ENCODE peak calls at places on chromosomes 1 and 21, in seven cellular contexts. E is CD8-positive, alpha-beta T cell; N is retinal pigment epithelial cell; Y is psoas muscle; L is osteocyte; S is mesothelial cell of epicardium; K is NB4. X is an unnamed sample.

GRCh38 chr21:30882907-30883597 is 1.7 kb upstream of the KRTAP11-1 start:
- DNase-seq in S (no peak), K (no peak), N (no peak), L (no peak), Y (no peak), E (no peak), X (no peak)

GRCh38 chr1:59162665-59163064 is 134.2 kb upstream of the FGGY start:
- DNase-seq in E (no peak), Y (no peak), S (no peak), K (no peak), N (no peak), L (no peak), X (no peak)

GRCh38 chr1:180773210-180773865 is 139.4 kb upstream of the KIAA1614 start:
- DNase-seq in K (no peak), E (no peak), N (no peak), S (no peak), L (no peak), Y (no peak), X (no peak)

GRCh38 chr1:245687636-245688535 is 533.1 kb downstream of the KIF26B start:
- DNase-seq in S (no peak), N (no peak), Y (no peak), L (no peak), E (no peak), K (peak; percentile 21), X (no peak)

GRCh38 chr1:223312705-223313414 is 51.1 kb downstream of the SUSD4 start:
- DNase-seq in L (no peak), K (no peak), S (no peak), E (no peak), N (no peak), Y (no peak), X (no peak)

GRCh38 chr1:171743014-171743870 is 1.4 kb upstream of the VAMP4 start:
- DNase-seq in L (no peak), E (no peak), N (no peak), S (no peak), K (no peak), Y (no peak), X (no peak)

GRCh38 chr1:222004784-222005183 is 262.9 kb upstream of the DUSP10 start:
- DNase-seq in S (no peak), Y (no peak), K (no peak), N (no peak), E (no peak), L (no peak), X (no peak)

GRCh38 chr1:12161662-12162458 is 4.9 kb upstream of the TNFRSF1B start:
- DNase-seq in S (no peak), E (peak; percentile 62), N (peak; percentile 32), L (no peak), Y (peak; percentile 91), K (peak; percentile 96), X (peak; percentile 86)

GRCh38 chr21:44911384-44912157 is 9.1 kb downstream of the ITGB2 start:
- DNase-seq in Y (peak; percentile 79), N (no peak), S (no peak), K (no peak), L (no peak), E (peak; percentile 47), X (peak; percentile 58)

GRCh38 chr1:40361637-40362036 is 11.9 kb upstream of the SMAP2 start:
- DNase-seq in N (no peak), E (no peak), K (no peak), Y (no peak), S (no peak), L (no peak), X (no peak)

GRCh38 chr1:40360631-40361030 is 12.9 kb upstream of the SMAP2 start:
- DNase-seq in S (no peak), Y (no peak), L (no peak), N (no peak), E (no peak), K (no peak), X (no peak)

GRCh38 chr1:40362199-40362598 is 11.3 kb upstream of the SMAP2 start:
- DNase-seq in K (no peak), Y (no peak), S (no peak), N (no peak), E (no peak), L (no peak), X (no peak)

GRCh38 chr1:40362699-40363098 is 10.8 kb upstream of the SMAP2 start:
- DNase-seq in S (no peak), N (no peak), Y (no peak), K (no peak), E (no peak), L (no peak), X (no peak)

DNA sequence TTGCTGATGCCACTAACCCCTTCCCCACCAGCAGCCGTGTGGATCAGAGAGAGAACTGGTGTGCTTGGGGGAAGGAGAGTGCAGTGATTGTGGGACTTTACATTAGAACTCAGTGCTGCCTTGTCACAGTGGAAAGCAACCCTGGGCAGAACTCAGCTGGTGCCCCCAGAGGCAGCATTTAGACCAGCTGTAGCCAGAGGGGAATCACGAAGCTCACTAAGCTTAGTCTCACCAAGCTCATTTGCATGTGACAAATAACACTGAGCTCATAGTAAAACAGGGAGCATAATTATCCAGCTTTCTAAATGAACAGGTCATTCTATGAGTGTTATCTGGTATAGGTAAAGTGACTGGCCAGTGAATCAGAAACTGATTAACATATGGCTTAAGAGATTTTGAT is 9.8 kb upstream of the SMAP2 start:
- DNase-seq in E (no peak), Y (no peak), N (no peak), K (no peak), L (no peak), S (no peak), X (peak; percentile 50)
- TF ChIP-seq CTCF in E (no peak), Y (no peak), N (peak; percentile 25), K (no peak), L (no peak), S (no peak), X (no peak)

DNA sequence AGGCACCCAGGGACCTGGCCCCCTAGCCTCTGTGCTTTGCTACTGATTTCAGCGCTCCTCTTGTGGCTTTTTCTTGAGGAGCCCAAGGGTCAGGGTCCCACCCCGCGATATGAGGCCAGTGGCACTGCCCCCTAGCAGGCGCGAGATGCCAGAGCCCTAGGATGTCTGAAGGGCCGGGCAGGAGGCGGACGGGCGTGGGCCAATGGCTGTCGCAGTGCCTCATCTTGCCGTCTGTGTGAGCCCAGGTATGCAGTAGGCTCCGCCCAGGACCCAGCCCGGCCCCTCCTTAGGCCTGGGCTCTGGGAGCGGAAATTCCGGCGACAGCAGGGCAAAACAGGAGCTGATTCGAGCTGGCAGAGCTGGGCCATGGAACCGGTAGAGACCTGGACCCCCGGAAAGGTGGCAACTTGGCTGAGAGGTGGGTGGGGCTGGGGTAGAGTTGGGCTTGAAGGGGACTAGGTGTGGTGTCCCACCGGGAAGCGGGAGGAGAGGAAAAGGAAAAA is at the start of gene CNKSR1:
- DNase-seq in E (no peak), N (no peak), K (no peak), S (no peak), Y (no peak), L (no peak), X (no peak)
- TF ChIP-seq CTCF in E (no peak), N (no peak), K (no peak), S (no peak), Y (no peak), L (no peak), X (no peak)

GRCh38 chr1:157751283-157751682 is 25.6 kb downstream of the FCRL2 start:
- DNase-seq in L (no peak), N (no peak), Y (no peak), S (no peak), K (no peak), E (no peak), X (no peak)
- TF ChIP-seq CTCF in L (no peak), N (no peak), Y (no peak), S (no peak), K (no peak), E (no peak), X (no peak)

DNA sequence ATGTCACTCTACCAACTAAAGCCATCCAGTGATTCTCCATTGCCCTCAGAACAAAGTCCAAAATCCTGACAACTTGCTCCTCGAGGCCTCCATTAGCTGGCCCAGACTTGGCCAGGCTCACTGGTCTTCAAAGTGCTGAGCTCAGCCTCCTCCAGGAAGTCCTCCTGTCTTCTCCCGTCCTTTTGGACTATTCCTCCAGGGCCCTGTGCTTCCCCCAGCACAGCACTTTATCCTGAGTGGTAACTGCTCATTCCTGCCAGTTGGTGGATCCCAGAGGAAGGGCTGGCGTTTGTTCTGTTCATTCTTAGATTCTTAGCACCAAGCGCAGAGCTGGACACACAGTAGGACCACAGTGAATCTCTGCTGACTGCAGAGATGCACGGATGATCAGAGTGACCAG is 179.9 kb downstream of the PTPRU start:
- DNase-seq in L (peak; percentile 46), S (no peak), N (no peak), E (no peak), Y (no peak), K (no peak), X (no peak)
- TF ChIP-seq CTCF in L (no peak), S (no peak), N (peak; percentile 22), E (no peak), Y (no peak), K (no peak), X (no peak)

GRCh38 chr1:203673550-203674411 is 47.1 kb downstream of the ATP2B4 start:
- DNase-seq in L (no peak), Y (no peak), K (peak; percentile 98), E (peak; percentile 56), N (peak; percentile 79), S (no peak), X (peak; percentile 43)
- TF ChIP-seq CTCF in L (peak; percentile 42), Y (no peak), K (peak; percentile 58), E (peak; percentile 41), N (peak; percentile 25), S (no peak), X (no peak)

DNA sequence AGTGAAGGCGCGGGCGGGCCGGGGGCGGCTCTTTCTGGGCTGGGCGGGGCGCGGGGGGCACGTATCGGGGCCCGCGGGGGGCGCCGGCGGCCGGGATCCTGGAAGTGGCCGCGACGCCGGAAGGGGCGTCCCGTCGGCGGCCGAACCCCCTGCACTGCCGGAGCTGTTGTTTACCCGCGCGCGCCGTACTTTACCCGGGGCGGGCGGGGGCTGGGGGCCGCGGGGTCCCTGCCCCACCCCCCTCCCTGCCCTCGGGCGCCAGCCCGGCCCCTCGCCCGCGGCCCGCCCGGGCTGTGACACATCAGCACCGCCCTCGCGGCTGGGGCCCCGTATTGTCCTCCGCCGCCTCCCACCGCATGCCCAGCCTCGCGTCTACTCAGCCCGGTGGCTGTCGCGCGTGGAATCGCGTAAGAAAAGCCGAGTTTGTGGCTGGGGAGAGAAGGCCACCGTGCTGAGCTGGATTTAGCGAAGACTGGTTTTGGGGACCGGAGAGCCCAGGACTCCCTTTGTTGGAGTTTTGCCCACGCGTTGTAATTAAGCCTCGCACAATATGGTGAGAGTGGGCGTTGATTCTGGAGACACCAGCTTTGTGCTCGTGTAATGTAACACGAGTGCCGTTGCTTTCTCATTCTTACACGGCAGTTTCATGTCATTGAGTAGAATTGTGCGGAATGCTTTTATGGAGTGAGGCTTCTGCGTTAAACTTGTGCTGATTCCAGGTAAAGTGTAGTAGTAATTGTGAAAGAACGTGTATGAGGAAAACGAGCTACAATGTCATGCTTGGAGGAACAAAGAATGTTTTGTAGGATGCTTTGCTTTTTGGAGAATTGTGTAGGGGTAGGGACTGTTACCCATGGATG is 554 bp downstream of the BACH1 start:
- DNase-seq in S (no peak), L (no peak), E (peak; percentile 57), Y (peak; percentile 85), N (no peak), K (peak; percentile 75), X (no peak)
- TF ChIP-seq CTCF in S (no peak), L (no peak), E (no peak), Y (no peak), N (no peak), K (no peak), X (no peak)

GRCh38 chr1:9942399-9942938 is 722 bp downstream of the LZIC start:
- DNase-seq in Y (no peak), E (no peak), S (no peak), L (no peak), N (no peak), K (peak; percentile 75), X (peak; percentile 63)
- TF ChIP-seq CTCF in Y (peak; percentile 37), E (peak; percentile 57), S (peak; percentile 57), L (peak; percentile 74), N (peak; percentile 58), K (peak; percentile 36), X (peak; percentile 16)

X was measured in GM20000.